ENCODE peak calls at places on chromosome 4, in four cellular contexts. M is B cell; C is CD8-positive, alpha-beta T cell; N is naive thymus-derived CD8-positive, alpha-beta T cell. S is an unnamed sample.
A peak's percentile ranks its signal among the peaks of the same experiment; 100 is the strongest.

GRCh38 chr4:106707776-106708603 is 328.1 kb downstream of the DKK2 start:
- DNase-seq in M (no peak), C (no peak), N (no peak), S (no peak)

GRCh38 chr4:153217440-153217839 is 13.2 kb downstream of the TRIM2 start:
- DNase-seq in M (peak; percentile 33), C (no peak), N (no peak), S (no peak)

GRCh38 chr4:57425610-57426009 is 315.4 kb upstream of the IGFBP7 start:
- DNase-seq in M (no peak), C (no peak), N (no peak), S (no peak)

GRCh38 chr4:83828601-83829000 is 292.7 kb downstream of the GPAT3 start:
- DNase-seq in M (no peak), C (no peak), N (no peak), S (no peak)

GRCh38 chr4:164977243-164978164 is at the start of gene TRIM61:
- DNase-seq in M (peak; percentile 39), C (peak; percentile 61), N (peak; percentile 49), S (no peak)

GRCh38 chr4:151358266-151358665 is 32.9 kb upstream of the SH3D19 start:
- DNase-seq in M (no peak), C (no peak), N (no peak), S (no peak)

GRCh38 chr4:41257257-41257900 is 651 bp downstream of the UCHL1 start:
- DNase-seq in M (peak; percentile 43), C (no peak), N (no peak), S (no peak)

GRCh38 chr4:136424052-136424451 is 1108.2 kb downstream of the PCDH18 start:
- DNase-seq in M (no peak), C (no peak), N (no peak), S (no peak)

GRCh38 chr4:5050520-5050955 is 742 bp upstream of the STK32B start:
- DNase-seq in M (peak; percentile 64), C (no peak), N (no peak), S (no peak)

GRCh38 chr4:4457803-4458550 is 71.1 kb downstream of the NSG1 start:
- DNase-seq in M (no peak), C (no peak), N (no peak), S (no peak)

GRCh38 chr4:104763554-104764210 is 269.0 kb upstream of the CXXC4 start:
- DNase-seq in M (no peak), C (no peak), N (no peak), S (no peak)

GRCh38 chr4:179585761-179586160 is 2143.5 kb upstream of the AGA start:
- DNase-seq in M (no peak), C (no peak), N (no peak), S (no peak)

GRCh38 chr4:171954650-171955049 is 141.4 kb downstream of the GALNTL6 start:
- DNase-seq in M (no peak), C (no peak), N (no peak), S (no peak)

GRCh38 chr4:40280586-40280985 is 54.5 kb upstream of the CHRNA9 start:
- DNase-seq in M (no peak), C (no peak), N (no peak), S (no peak)

S was measured in T-helper 2 cell.